ENCODE peak calls at places on chromosomes 12 and 14, in eight cellular contexts. One of them, this sample, is unnamed.

GRCh38 chr12:119870462-119870861 is 6.7 kb downstream of the CIT start:
- DNase-seq in pancreas: no peak
- DNase-seq in glomerular endothelial cell: no peak
- DNase-seq in brain microvascular endothelial cell: no peak
- DNase-seq in neural crest cell: no peak
- DNase-seq in NCI-H1417: no peak
- DNase-seq in mucosa of descending colon: no peak
- DNase-seq in frontal cortex: no peak
- DNase-seq in this sample: no peak

GRCh38 chr12:16726879-16727278 is 120.9 kb upstream of the LMO3 start:
- DNase-seq in frontal cortex: no peak
- DNase-seq in NCI-H1417: no peak
- DNase-seq in neural crest cell: no peak
- DNase-seq in pancreas: no peak
- DNase-seq in glomerular endothelial cell: no peak
- DNase-seq in mucosa of descending colon: no peak
- DNase-seq in brain microvascular endothelial cell: no peak
- DNase-seq in this sample: no peak

GRCh38 chr12:16056910-16057309 is 145.8 kb downstream of the DERA start:
- DNase-seq in frontal cortex: no peak
- DNase-seq in neural crest cell: no peak
- DNase-seq in brain microvascular endothelial cell: no peak
- DNase-seq in glomerular endothelial cell: no peak
- DNase-seq in NCI-H1417: no peak
- DNase-seq in mucosa of descending colon: no peak
- DNase-seq in pancreas: no peak
- DNase-seq in this sample: no peak

GRCh38 chr14:52031781-52032180 is 37.1 kb downstream of the NID2 start:
- DNase-seq in mucosa of descending colon: no peak
- DNase-seq in pancreas: no peak
- DNase-seq in brain microvascular endothelial cell: peak; percentile 76
- DNase-seq in NCI-H1417: no peak
- DNase-seq in frontal cortex: no peak
- DNase-seq in glomerular endothelial cell: no peak
- DNase-seq in neural crest cell: no peak
- DNase-seq in this sample: no peak

GRCh38 chr12:26767116-26767515 is 65.9 kb downstream of the ITPR2 start:
- DNase-seq in brain microvascular endothelial cell: no peak
- DNase-seq in neural crest cell: no peak
- DNase-seq in pancreas: no peak
- DNase-seq in frontal cortex: no peak
- DNase-seq in mucosa of descending colon: no peak
- DNase-seq in NCI-H1417: no peak
- DNase-seq in glomerular endothelial cell: no peak
- DNase-seq in this sample: no peak

GRCh38 chr14:70254476-70254961 is 65.8 kb upstream of the SLC8A3 start:
- DNase-seq in brain microvascular endothelial cell: no peak
- DNase-seq in glomerular endothelial cell: no peak
- DNase-seq in frontal cortex: no peak
- DNase-seq in NCI-H1417: peak; percentile 81
- DNase-seq in mucosa of descending colon: peak; percentile 77
- DNase-seq in pancreas: peak; percentile 72
- DNase-seq in neural crest cell: peak; percentile 45
- DNase-seq in this sample: no peak

GRCh38 chr12:1559729-1560128 is 34.7 kb downstream of the FBXL14 start:
- DNase-seq in pancreas: no peak
- DNase-seq in frontal cortex: no peak
- DNase-seq in neural crest cell: no peak
- DNase-seq in glomerular endothelial cell: no peak
- DNase-seq in NCI-H1417: peak; percentile 96
- DNase-seq in mucosa of descending colon: no peak
- DNase-seq in brain microvascular endothelial cell: no peak
- DNase-seq in this sample: no peak

GRCh38 chr12:48978291-48978740 is at the start of gene WNT1:
- DNase-seq in NCI-H1417: peak; percentile 58
- DNase-seq in neural crest cell: no peak
- DNase-seq in brain microvascular endothelial cell: no peak
- DNase-seq in mucosa of descending colon: no peak
- DNase-seq in frontal cortex: no peak
- DNase-seq in glomerular endothelial cell: no peak
- DNase-seq in pancreas: no peak
- DNase-seq in this sample: no peak

GRCh38 chr12:94073441-94074051 is 74.8 kb upstream of the PLXNC1 start:
- DNase-seq in mucosa of descending colon: no peak
- DNase-seq in glomerular endothelial cell: no peak
- DNase-seq in frontal cortex: no peak
- DNase-seq in neural crest cell: no peak
- DNase-seq in pancreas: no peak
- DNase-seq in NCI-H1417: no peak
- DNase-seq in brain microvascular endothelial cell: no peak
- DNase-seq in this sample: no peak

GRCh38 chr14:80213602-80214001 is 2.3 kb upstream of the DIO2 start:
- DNase-seq in pancreas: peak; percentile 15
- DNase-seq in brain microvascular endothelial cell: peak; percentile 46
- DNase-seq in mucosa of descending colon: no peak
- DNase-seq in frontal cortex: no peak
- DNase-seq in glomerular endothelial cell: no peak
- DNase-seq in NCI-H1417: peak; percentile 19
- DNase-seq in neural crest cell: no peak
- DNase-seq in this sample: no peak

GRCh38 chr12:121061831-121062230 is 22.8 kb upstream of the OASL start:
- DNase-seq in glomerular endothelial cell: peak; percentile 16
- DNase-seq in pancreas: no peak
- DNase-seq in mucosa of descending colon: no peak
- DNase-seq in frontal cortex: no peak
- DNase-seq in NCI-H1417: peak; percentile 44
- DNase-seq in brain microvascular endothelial cell: no peak
- DNase-seq in neural crest cell: no peak
- DNase-seq in this sample: no peak

GRCh38 chr12:21881950-21882349 is 59.3 kb downstream of the ABCC9 start:
- DNase-seq in frontal cortex: no peak
- DNase-seq in brain microvascular endothelial cell: no peak
- DNase-seq in pancreas: no peak
- DNase-seq in mucosa of descending colon: no peak
- DNase-seq in NCI-H1417: peak; percentile 54
- DNase-seq in glomerular endothelial cell: no peak
- DNase-seq in neural crest cell: no peak
- DNase-seq in this sample: no peak

GRCh38 chr12:10641735-10642500 is 28.5 kb upstream of the MAGOHB start:
- DNase-seq in mucosa of descending colon: no peak
- DNase-seq in frontal cortex: no peak
- DNase-seq in pancreas: no peak
- DNase-seq in NCI-H1417: no peak
- DNase-seq in glomerular endothelial cell: peak; percentile 95
- DNase-seq in neural crest cell: no peak
- DNase-seq in brain microvascular endothelial cell: peak; percentile 57
- DNase-seq in this sample: no peak

GRCh38 chr14:79293482-79293881 is 917.8 kb downstream of the DIO2 start:
- DNase-seq in frontal cortex: no peak
- DNase-seq in NCI-H1417: peak; percentile 75
- DNase-seq in glomerular endothelial cell: no peak
- DNase-seq in brain microvascular endothelial cell: no peak
- DNase-seq in pancreas: no peak
- DNase-seq in neural crest cell: no peak
- DNase-seq in mucosa of descending colon: no peak
- DNase-seq in this sample: no peak

GRCh38 chr12:128531153-128531552 is 264.2 kb downstream of the TMEM132C start:
- DNase-seq in brain microvascular endothelial cell: no peak
- DNase-seq in NCI-H1417: no peak
- DNase-seq in glomerular endothelial cell: no peak
- DNase-seq in mucosa of descending colon: no peak
- DNase-seq in pancreas: no peak
- DNase-seq in neural crest cell: no peak
- DNase-seq in frontal cortex: no peak
- DNase-seq in this sample: no peak

GRCh38 chr12:28611115-28611435 is 420.8 kb downstream of the CCDC91 start:
- DNase-seq in frontal cortex: no peak
- DNase-seq in NCI-H1417: no peak
- DNase-seq in mucosa of descending colon: no peak
- DNase-seq in glomerular endothelial cell: peak; percentile 12
- DNase-seq in brain microvascular endothelial cell: peak; percentile 91
- DNase-seq in neural crest cell: no peak
- DNase-seq in pancreas: no peak
- DNase-seq in this sample: no peak

GRCh38 chr12:32454866-32455265 is 55.5 kb downstream of the FGD4 start:
- DNase-seq in pancreas: no peak
- DNase-seq in NCI-H1417: no peak
- DNase-seq in glomerular endothelial cell: no peak
- DNase-seq in brain microvascular endothelial cell: no peak
- DNase-seq in neural crest cell: no peak
- DNase-seq in mucosa of descending colon: no peak
- DNase-seq in frontal cortex: no peak
- DNase-seq in this sample: no peak

GRCh38 chr12:6423267-6424007 is 21.3 kb upstream of the CD27 start:
- DNase-seq in neural crest cell: peak; percentile 63
- DNase-seq in mucosa of descending colon: peak; percentile 79
- DNase-seq in glomerular endothelial cell: peak; percentile 83
- DNase-seq in frontal cortex: peak; percentile 60
- DNase-seq in brain microvascular endothelial cell: peak; percentile 79
- DNase-seq in NCI-H1417: peak; percentile 96
- DNase-seq in pancreas: peak; percentile 83
- DNase-seq in this sample: peak; percentile 56

GRCh38 chr12:103043531-103044445 is 86.3 kb downstream of the ASCL1 start:
- DNase-seq in pancreas: no peak
- DNase-seq in brain microvascular endothelial cell: no peak
- DNase-seq in NCI-H1417: no peak
- DNase-seq in frontal cortex: no peak
- DNase-seq in mucosa of descending colon: no peak
- DNase-seq in glomerular endothelial cell: no peak
- DNase-seq in neural crest cell: peak; percentile 8
- DNase-seq in this sample: no peak

GRCh38 chr14:99595034-99595433 is 9.0 kb downstream of the CCDC85C start:
- DNase-seq in pancreas: no peak
- DNase-seq in mucosa of descending colon: no peak
- DNase-seq in NCI-H1417: no peak
- DNase-seq in brain microvascular endothelial cell: no peak
- DNase-seq in glomerular endothelial cell: no peak
- DNase-seq in frontal cortex: no peak
- DNase-seq in neural crest cell: no peak
- DNase-seq in this sample: no peak

GRCh38 chr12:122893208-122894151 is 2.4 kb downstream of the VPS37B start:
- DNase-seq in brain microvascular endothelial cell: no peak
- DNase-seq in frontal cortex: no peak
- DNase-seq in NCI-H1417: no peak
- DNase-seq in glomerular endothelial cell: no peak
- DNase-seq in neural crest cell: no peak
- DNase-seq in pancreas: peak; percentile 48
- DNase-seq in mucosa of descending colon: no peak
- DNase-seq in this sample: no peak

GRCh38 chr12:121287267-121287954 is 9.1 kb downstream of the CAMKK2 start:
- DNase-seq in pancreas: no peak
- DNase-seq in mucosa of descending colon: no peak
- DNase-seq in frontal cortex: no peak
- DNase-seq in neural crest cell: no peak
- DNase-seq in glomerular endothelial cell: no peak
- DNase-seq in NCI-H1417: no peak
- DNase-seq in brain microvascular endothelial cell: peak; percentile 16
- DNase-seq in this sample: no peak

GRCh38 chr14:52018252-52018651 is 28.9 kb downstream of the RTRAF start:
- DNase-seq in mucosa of descending colon: peak; percentile 53
- DNase-seq in brain microvascular endothelial cell: no peak
- DNase-seq in glomerular endothelial cell: no peak
- DNase-seq in NCI-H1417: no peak
- DNase-seq in frontal cortex: no peak
- DNase-seq in pancreas: no peak
- DNase-seq in neural crest cell: no peak
- DNase-seq in this sample: no peak

GRCh38 chr12:93245543-93245942 is 132.2 kb upstream of the NUDT4 start:
- DNase-seq in neural crest cell: no peak
- DNase-seq in pancreas: no peak
- DNase-seq in NCI-H1417: no peak
- DNase-seq in mucosa of descending colon: no peak
- DNase-seq in brain microvascular endothelial cell: no peak
- DNase-seq in frontal cortex: no peak
- DNase-seq in glomerular endothelial cell: no peak
- DNase-seq in this sample: no peak

This sample was measured in Panc1.